ENCODE peak calls at places on chromosomes 13 and 19, in eight cellular contexts. V is pancreas; G is hepatocyte; X is endodermal cell; M is CD8-positive, alpha-beta memory T cell; F is HAP-1; E is upper lobe of left lung; H is heart left ventricle. Q is an unnamed sample.

GRCh38 chr19:48819366-48819816 is 8.6 kb upstream of the BCAT2 start:
- DNase-seq in G (peak; percentile 52), X (no peak), V (peak; percentile 95), M (no peak), H (peak; percentile 83), E (peak; percentile 90), F (no peak), Q (no peak)

GRCh38 chr13:29540799-29541198 is 54.7 kb downstream of the SLC7A1 start:
- DNase-seq in M (no peak), V (no peak), F (no peak), H (no peak), E (no peak), G (no peak), X (no peak), Q (no peak)

GRCh38 chr13:49093376-49093775 is 117.7 kb downstream of the FNDC3A start:
- DNase-seq in E (no peak), X (no peak), V (no peak), G (no peak), F (no peak), H (no peak), M (no peak), Q (no peak)

GRCh38 chr13:82647540-82647939 is 1234.7 kb downstream of the SLITRK1 start:
- DNase-seq in X (peak; percentile 53), H (no peak), E (no peak), V (no peak), M (no peak), F (no peak), G (no peak), Q (no peak)

GRCh38 chr19:46984077-46985010 is 35.3 kb upstream of the NPAS1 start:
- DNase-seq in M (no peak), H (no peak), X (no peak), V (no peak), E (no peak), G (peak; percentile 49), F (no peak), Q (peak; percentile 37)

GRCh38 chr13:21130116-21130515 is 46.2 kb downstream of the SKA3 start:
- DNase-seq in F (peak; percentile 26), G (no peak), E (no peak), M (no peak), X (no peak), H (no peak), V (no peak), Q (no peak)

GRCh38 chr13:44576396-44577235 is 486 bp upstream of the TSC22D1 start:
- DNase-seq in V (peak; percentile 55), E (peak; percentile 92), G (peak; percentile 57), X (peak; percentile 67), F (no peak), H (peak; percentile 43), M (no peak), Q (no peak)

GRCh38 chr13:83829800-83830199 is 52.5 kb downstream of the SLITRK1 start:
- DNase-seq in H (no peak), E (no peak), F (no peak), X (no peak), G (no peak), V (no peak), M (no peak), Q (no peak)

GRCh38 chr13:27251166-27252088 is at the start of gene RPL21:
- DNase-seq in M (peak; percentile 94), F (peak; percentile 84), X (peak; percentile 94), H (peak; percentile 97), V (peak; percentile 89), E (peak; percentile 98), G (peak; percentile 96), Q (peak; percentile 96)

GRCh38 chr19:41226053-41226873 is 7.2 kb downstream of the AXL start:
- DNase-seq in X (peak; percentile 87), E (peak; percentile 94), V (peak; percentile 76), H (peak; percentile 75), F (no peak), M (peak; percentile 39), G (peak; percentile 88), Q (peak; percentile 82)

GRCh38 chr19:41226874-41227390 is 7.9 kb downstream of the AXL start:
- DNase-seq in V (no peak), M (no peak), E (no peak), F (no peak), H (no peak), X (no peak), G (no peak), Q (no peak)

GRCh38 chr19:41225238-41226052 is 6.4 kb downstream of the AXL start:
- DNase-seq in G (peak; percentile 89), E (no peak), V (no peak), X (no peak), M (no peak), H (peak; percentile 57), F (no peak), Q (peak; percentile 63)

GRCh38 chr19:41223431-41224234 is 4.6 kb downstream of the AXL start:
- DNase-seq in V (no peak), F (no peak), G (peak; percentile 71), H (no peak), M (no peak), X (peak; percentile 93), E (no peak), Q (no peak)

GRCh38 chr19:41224632-41225031 is 5.6 kb downstream of the AXL start:
- DNase-seq in X (no peak), F (no peak), E (no peak), V (no peak), M (no peak), G (no peak), H (no peak), Q (no peak)
- H3K4me1 ChIP-seq in X (no peaks in the 10 kb centered on the region), F (peaks cover 13% of the 10 kb centered on the region), E (peaks cover 23% of the 10 kb centered on the region), V (no peaks in the 10 kb centered on the region), M (peaks cover 13% of the 10 kb centered on the region), G (peaks cover 31% of the 10 kb centered on the region), H (peaks cover 22% of the 10 kb centered on the region), Q (peaks cover 15% of the 10 kb centered on the region)

GRCh38 chr19:19122902-19123301 is 15.4 kb downstream of the TMEM161A start:
- DNase-seq in X (no peak), E (no peak), G (no peak), V (no peak), F (no peak), M (no peak), H (no peak), Q (no peak)

GRCh38 chr19:19120308-19121156 is 17.7 kb downstream of the TMEM161A start:
- DNase-seq in M (no peak), H (no peak), F (peak; percentile 43), E (no peak), G (peak; percentile 72), V (no peak), X (peak; percentile 100), Q (peak; percentile 70)

GRCh38 chr19:19123386-19123785 is 14.9 kb downstream of the TMEM161A start:
- DNase-seq in H (no peak), X (no peak), M (no peak), E (no peak), V (no peak), F (no peak), G (no peak), Q (no peak)

GRCh38 chr19:19119325-19120237 is 18.7 kb downstream of the TMEM161A start:
- DNase-seq in M (no peak), X (peak; percentile 41), F (no peak), H (no peak), G (no peak), E (peak; percentile 55), V (no peak), Q (no peak)

DNA sequence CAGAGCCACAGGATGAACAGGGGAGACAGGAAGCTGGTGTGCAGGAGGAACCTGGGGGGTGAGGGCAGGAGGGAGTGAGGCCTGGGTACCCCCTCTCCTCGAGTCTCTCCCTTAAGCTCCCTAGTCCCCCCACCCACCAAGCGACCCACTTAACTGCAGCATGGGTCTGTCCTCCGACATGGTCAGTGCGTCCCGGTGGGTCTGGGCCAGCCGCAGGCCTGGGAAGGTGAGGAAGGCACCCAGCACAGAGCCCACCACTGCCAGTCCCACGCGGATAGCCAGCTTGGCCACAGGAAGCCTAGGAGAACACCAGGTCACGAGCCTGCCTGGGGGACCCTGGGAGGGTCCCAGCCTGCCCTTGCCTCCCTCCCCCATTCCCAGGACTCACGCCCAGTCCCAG is 16.9 kb downstream of the TMEM161A start:
- DNase-seq in H (no peak), X (peak; percentile 50), F (no peak), E (no peak), V (no peak), M (no peak), G (no peak), Q (no peak)
- H3K36me3 ChIP-seq in H (peaks cover 4% of the 10 kb centered on the region), X (peaks cover 31% of the 10 kb centered on the region), F (peaks cover 28% of the 10 kb centered on the region), E (peaks cover 11% of the 10 kb centered on the region), V (no peaks in the 10 kb centered on the region), M (no peaks in the 10 kb centered on the region), G (no peaks in the 10 kb centered on the region), Q (no peaks in the 10 kb centered on the region)

DNA sequence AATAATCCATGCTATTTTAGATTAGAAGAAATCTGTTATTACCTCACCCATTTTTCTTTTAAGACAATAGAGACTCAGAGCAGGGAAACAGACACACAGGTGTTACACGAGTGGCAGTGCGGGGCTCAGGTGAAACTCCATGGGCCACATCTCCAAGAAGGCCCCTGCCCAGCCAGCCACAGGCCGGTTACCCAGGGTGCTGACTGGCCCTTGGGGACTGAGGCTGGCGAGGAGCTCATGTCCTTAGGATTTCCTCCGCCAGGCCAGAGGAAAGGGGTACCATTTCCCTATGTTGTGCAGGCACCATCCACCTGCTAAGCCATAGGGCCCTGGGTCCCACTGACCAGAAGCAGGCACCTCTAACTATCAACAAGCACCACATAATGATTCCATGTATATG is 10.6 kb downstream of the C19orf47 start:
- DNase-seq in X (no peak), V (no peak), H (no peak), G (no peak), M (no peak), E (no peak), F (no peak), Q (no peak)
- H3K4me1 ChIP-seq in X (no peaks in the 10 kb centered on the region), V (no peaks in the 10 kb centered on the region), H (peaks cover 14% of the 10 kb centered on the region), G (no peaks in the 10 kb centered on the region), M (no peaks in the 10 kb centered on the region), E (peaks cover 8% of the 10 kb centered on the region), F (no peaks in the 10 kb centered on the region), Q (no peaks in the 10 kb centered on the region)

GRCh38 chr13:35916186-35916585 is 215.0 kb downstream of the DCLK1 start:
- DNase-seq in V (no peak), M (no peak), X (no peak), H (no peak), G (no peak), F (peak; percentile 79), E (no peak), Q (no peak)

GRCh38 chr13:35923347-35923746 is 207.8 kb downstream of the DCLK1 start:
- DNase-seq in G (no peak), X (peak; percentile 75), F (no peak), M (no peak), H (no peak), V (no peak), E (no peak), Q (no peak)

GRCh38 chr13:35917252-35917941 is 213.8 kb downstream of the DCLK1 start:
- DNase-seq in X (no peak), M (no peak), H (no peak), V (no peak), F (no peak), G (no peak), E (no peak), Q (no peak)

GRCh38 chr13:35917942-35918645 is 213.1 kb downstream of the DCLK1 start:
- DNase-seq in H (no peak), V (no peak), X (no peak), F (no peak), M (no peak), E (no peak), G (no peak), Q (no peak)

DNA sequence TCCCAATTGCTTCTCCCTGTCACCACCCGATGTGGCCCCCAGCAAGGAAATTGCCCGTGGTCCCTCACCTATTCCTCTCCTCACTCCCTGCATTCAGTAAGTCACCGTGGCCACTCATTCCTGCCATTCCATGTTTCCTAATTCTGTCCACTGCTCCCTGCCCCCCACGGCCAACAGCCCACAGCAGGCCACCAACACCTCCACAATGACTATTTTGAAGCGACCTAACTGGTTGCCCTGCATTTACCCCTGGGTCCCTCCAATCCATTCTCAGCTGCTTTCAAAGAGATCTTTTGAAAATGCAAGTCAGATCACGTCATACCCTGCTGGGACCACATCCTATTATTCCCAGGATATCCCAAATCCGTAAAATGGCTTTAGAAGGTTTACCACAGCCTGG is 210.4 kb downstream of the DCLK1 start:
- DNase-seq in V (no peak), X (peak; percentile 81), G (no peak), H (no peak), M (no peak), F (no peak), E (no peak), Q (no peak)
- H3K36me3 ChIP-seq in V (no peaks in the 10 kb centered on the region), X (no peaks in the 10 kb centered on the region), G (no peaks in the 10 kb centered on the region), H (no peaks in the 10 kb centered on the region), M (no peaks in the 10 kb centered on the region), F (no peaks in the 10 kb centered on the region), E (no peaks in the 10 kb centered on the region), Q (no peaks in the 10 kb centered on the region)